ENCODE peak calls at places on chromosomes 11 and 22, in five cellular contexts. X, Z, R, M and Y are unnamed samples.

GRCh38 chr22:45742866-45743450 is 71.3 kb downstream of the ATXN10 start:
- DNase-seq in X (no peak), R (no peak), M (peak), Z (no peak), Y (no peak)

GRCh38 chr22:27195104-27195503 is 537.7 kb downstream of the MIAT start:
- DNase-seq in X (no peak), R (peak), Z (peak), M (no peak), Y (no peak)

GRCh38 chr11:8604078-8604723 is 10.2 kb upstream of the STK33 start:
- DNase-seq in Z (peak), R (no peak), M (peak), X (no peak), Y (peak)

GRCh38 chr11:9001736-9002135 is 2.1 kb downstream of the NRIP3 start:
- DNase-seq in Z (no peak), M (peak), X (no peak), R (no peak), Y (peak)

GRCh38 chr22:42300286-42301071 is 30.0 kb upstream of the TCF20 start:
- DNase-seq in R (no peak), Z (peak), X (no peak), M (peak), Y (peak)

GRCh38 chr11:126751242-126751641 is 249.3 kb downstream of the KIRREL3 start:
- DNase-seq in R (no peak), X (no peak), M (no peak), Z (no peak), Y (no peak)

GRCh38 chr22:37044634-37045625 is 6.6 kb upstream of the KCTD17 start:
- DNase-seq in Z (no peak), X (no peak), M (peak), R (no peak), Y (peak)

GRCh38 chr11:121451178-121451981 is 734 bp upstream of the SORL1 start:
- DNase-seq in X (no peak), Z (no peak), M (peak), R (no peak), Y (peak)

GRCh38 chr11:124551189-124551588 is 7.7 kb upstream of the OR8B12 start:
- DNase-seq in X (no peak), Z (no peak), R (no peak), M (no peak), Y (no peak)

GRCh38 chr11:45603930-45604682 is 61.3 kb downstream of the CHST1 start:
- DNase-seq in R (peak), Z (no peak), M (no peak), X (peak), Y (no peak)

GRCh38 chr11:69466039-69466438 is 15.4 kb upstream of the LINC01488 start:
- DNase-seq in Z (peak), X (no peak), M (no peak), R (no peak), Y (no peak)

GRCh38 chr11:77104727-77105126 is 2.1 kb downstream of the OMP start:
- DNase-seq in R (no peak), M (no peak), X (no peak), Z (no peak), Y (no peak)

GRCh38 chr11:76632492-76632891 is 38.1 kb downstream of the LRRC32 start:
- DNase-seq in M (no peak), X (no peak), Z (no peak), R (no peak), Y (no peak)

GRCh38 chr11:56932572-56933235 is 56.0 kb upstream of the OR5AK2 start:
- DNase-seq in X (no peak), M (peak), R (no peak), Z (no peak), Y (no peak)

GRCh38 chr22:30668306-30668655 is 606 bp upstream of the DUSP18 start:
- DNase-seq in Z (no peak), R (no peak), M (no peak), X (no peak), Y (no peak)

GRCh38 chr11:102111011-102111786 is 952 bp downstream of the YAP1 start:
- DNase-seq in Z (peak), X (peak), M (peak), R (peak), Y (peak)

GRCh38 chr11:121520243-121521144 is 67.7 kb upstream of the SORL1-AS1 start:
- DNase-seq in R (no peak), M (peak), Z (no peak), X (no peak), Y (no peak)

GRCh38 chr11:105975128-105975527 is 46.9 kb downstream of the MSANTD4 start:
- DNase-seq in Z (no peak), M (peak), R (no peak), X (no peak), Y (no peak)

GRCh38 chr11:134742956-134743808 is 331.1 kb upstream of the B3GAT1 start:
- DNase-seq in M (no peak), X (peak), R (no peak), Z (no peak), Y (no peak)

GRCh38 chr22:28029201-28029948 is 110.3 kb upstream of the PITPNB start:
- DNase-seq in Z (no peak), M (peak), R (peak), X (peak), Y (no peak)

GRCh38 chr11:43942651-43943356 is 367 bp downstream of the C11orf96 start:
- DNase-seq in X (no peak), M (peak), Z (peak), R (peak), Y (peak)

GRCh38 chr22:41772198-41772597 is 28.3 kb upstream of the CCDC134 start:
- DNase-seq in X (no peak), Z (no peak), R (no peak), M (peak), Y (no peak)

GRCh38 chr22:36368359-36368983 is 19.3 kb downstream of the MYH9 start:
- DNase-seq in Z (no peak), M (peak), R (no peak), X (no peak), Y (peak)

GRCh38 chr22:50169181-50169759 is 1.3 kb upstream of the PANX2 start:
- DNase-seq in M (no peak), X (no peak), R (no peak), Z (peak), Y (no peak)

GRCh38 chr22:35601743-35602633 is 15.1 kb downstream of the MB start:
- DNase-seq in R (no peak), Z (no peak), X (no peak), M (peak), Y (peak)

GRCh38 chr22:19988331-19988808 is 28.3 kb downstream of the ARVCF start:
- DNase-seq in R (no peak), X (no peak), M (no peak), Z (peak), Y (no peak)

GRCh38 chr22:45942344-45942743 is 34.6 kb downstream of the WNT7B start:
- DNase-seq in Z (no peak), X (no peak), R (no peak), M (no peak), Y (no peak)

GRCh38 chr11:110093407-110094297 is 460 bp downstream of the ZC3H12C start:
- DNase-seq in R (peak), X (peak), M (peak), Z (peak), Y (peak)

GRCh38 chr11:26078217-26078821 is 253.6 kb upstream of the ANO3 start:
- DNase-seq in Z (no peak), R (no peak), M (no peak), X (no peak), Y (no peak)

GRCh38 chr11:134951305-134951700 is 539.3 kb upstream of the B3GAT1 start:
- DNase-seq in M (peak), Z (no peak), X (no peak), R (no peak), Y (no peak)

GRCh38 chr11:2685566-2686359 is 14.0 kb downstream of the KCNQ1OT1 start:
- DNase-seq in X (no peak), Z (peak), R (no peak), M (no peak), Y (no peak)

GRCh38 chr11:134466909-134467567 is 55.0 kb upstream of the B3GAT1 start:
- DNase-seq in R (no peak), Z (no peak), X (no peak), M (no peak), Y (no peak)

GRCh38 chr11:64747961-64748715 is 4.2 kb upstream of the RASGRP2 start:
- DNase-seq in Z (no peak), M (no peak), R (no peak), X (no peak), Y (no peak)

GRCh38 chr11:32385998-32386397 is 49.3 kb downstream of the WT1 start:
- DNase-seq in Z (no peak), X (no peak), M (peak), R (peak), Y (no peak)

GRCh38 chr11:122681070-122681469 is 25.5 kb downstream of the UBASH3B start:
- DNase-seq in X (no peak), M (no peak), R (no peak), Z (no peak), Y (no peak)

GRCh38 chr11:2097998-2098690 is 41.0 kb downstream of the IGF2 start:
- DNase-seq in R (no peak), M (no peak), X (no peak), Z (peak), Y (no peak)

GRCh38 chr11:93936416-93936815 is 84.7 kb upstream of the HEPHL1 start:
- DNase-seq in R (no peak), Z (no peak), X (no peak), M (peak), Y (no peak)

GRCh38 chr11:76694664-76695063 is 24.1 kb upstream of the LRRC32 start:
- DNase-seq in M (peak), R (no peak), Z (no peak), X (no peak), Y (no peak)

DNA sequence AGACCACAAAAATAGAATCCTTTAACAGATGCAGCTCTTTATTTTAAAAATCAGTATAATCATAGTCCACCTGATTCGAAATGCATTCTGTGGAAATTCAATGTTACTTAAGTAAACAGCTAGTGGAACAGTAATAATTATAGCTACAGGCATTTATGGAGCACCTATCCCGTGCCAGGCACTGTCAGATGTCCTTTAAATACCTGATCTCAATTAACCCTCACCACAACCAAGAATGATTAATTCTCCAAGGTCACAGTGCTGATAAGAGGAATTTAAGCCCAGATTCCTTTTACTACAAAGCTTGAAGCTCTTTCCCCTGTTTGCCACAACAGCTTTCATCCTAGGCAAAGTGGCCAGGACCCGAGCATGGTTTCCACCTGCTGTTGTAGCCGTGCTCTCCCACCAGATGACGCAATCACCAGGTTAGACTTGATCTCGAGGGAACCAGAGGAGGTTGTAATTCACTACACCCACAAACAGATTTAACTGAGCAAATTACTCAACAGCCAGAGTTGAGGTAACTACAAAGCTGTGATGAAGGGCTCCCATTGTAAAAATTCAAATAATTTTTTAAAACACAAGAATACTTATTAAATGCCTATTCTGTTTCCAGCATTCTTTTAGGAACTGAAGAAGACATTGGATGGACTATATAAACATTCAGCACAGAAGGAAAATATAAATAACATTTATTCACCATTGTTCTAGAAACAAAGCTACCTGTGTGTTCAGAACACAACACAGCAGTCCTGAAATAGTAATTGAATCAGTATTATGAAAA is 10.3 kb downstream of the PRDM10 start:
- DNase-seq in R (no peak), Z (no peak), X (no peak), M (peak), Y (peak)
- TF ChIP-seq CTCF in R (peak), Z (no peak), X (no peak), M (peak), Y (peak)

GRCh38 chr22:39364646-39365405 is 15.0 kb downstream of the SYNGR1 start:
- DNase-seq in R (no peak), Z (no peak), M (no peak), X (no peak), Y (no peak)
- TF ChIP-seq CTCF in R (peak), Z (no peak), M (no peak), X (no peak), Y (no peak)

DNA sequence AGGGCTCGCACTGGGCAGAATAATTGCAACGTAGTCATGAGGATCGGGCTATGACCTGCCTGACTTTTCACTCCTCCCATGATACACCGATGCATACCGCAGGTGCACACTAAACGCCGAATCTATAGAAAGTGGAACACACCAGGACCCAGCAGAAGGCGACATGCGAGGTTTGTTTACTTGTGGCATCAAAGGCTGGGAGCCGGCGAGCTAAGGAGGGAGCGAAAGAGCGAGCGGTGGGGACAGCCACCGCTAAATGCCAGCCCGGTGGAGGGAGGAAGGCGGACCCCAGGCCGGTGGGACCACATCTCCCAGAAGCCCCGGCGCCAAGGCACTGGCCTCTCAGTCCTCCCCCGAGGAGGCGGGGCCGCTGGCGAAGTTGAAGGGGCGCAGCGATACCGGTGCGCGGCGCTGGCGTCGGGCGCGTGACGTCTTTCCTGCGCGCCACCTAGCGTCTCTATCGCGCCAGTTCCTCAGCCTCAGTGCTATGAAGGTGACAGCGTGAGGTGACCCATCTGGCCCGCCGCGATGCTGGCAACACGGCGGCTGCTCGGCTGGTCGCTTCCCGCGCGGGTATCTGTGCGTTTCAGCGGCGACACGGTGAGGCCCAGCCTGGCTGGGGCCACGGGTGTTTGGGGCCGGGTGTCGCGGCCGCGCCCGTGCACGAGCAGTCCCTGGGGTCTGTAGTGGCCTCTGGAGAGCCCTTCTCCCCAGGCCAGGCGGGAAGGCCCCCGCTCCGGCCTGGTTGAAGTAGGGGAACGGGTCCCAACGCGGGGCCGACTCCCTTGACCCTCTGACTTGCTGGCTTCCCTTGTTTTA is at the start of gene NDUFV1:
- DNase-seq in R (peak), Z (peak), X (peak), M (peak), Y (peak)
- TF ChIP-seq CTCF in R (peak), Z (peak), X (peak), M (peak), Y (peak)

GRCh38 chr22:25765801-25766200 is 23.8 kb downstream of the MYO18B start:
- DNase-seq in R (no peak), X (no peak), Z (no peak), M (no peak), Y (no peak)
- TF ChIP-seq CTCF in R (no peak), X (no peak), Z (no peak), M (no peak), Y (no peak)

GRCh38 chr22:23521442-23522113 is 58.5 kb downstream of the IGLL1 start:
- DNase-seq in R (peak), Z (peak), M (peak), X (peak), Y (peak)
- TF ChIP-seq CTCF in R (peak), Z (no peak), M (peak), X (no peak), Y (no peak)

GRCh38 chr11:11618973-11619435 is 2.8 kb downstream of the GALNT18 start:
- DNase-seq in M (peak), X (no peak), Z (no peak), R (no peak), Y (no peak)

GRCh38 chr11:11621881-11622706 is at the start of gene GALNT18:
- DNase-seq in X (peak), M (peak), Z (peak), R (peak), Y (peak)

GRCh38 chr11:11620251-11620965 is 1.4 kb downstream of the GALNT18 start:
- DNase-seq in M (peak), X (peak), R (peak), Z (peak), Y (peak)

GRCh38 chr11:11622772-11623531 is 1.1 kb upstream of the GALNT18 start:
- DNase-seq in X (no peak), Z (no peak), M (no peak), R (no peak), Y (no peak)

GRCh38 chr11:11620966-11621880 is 582 bp downstream of the GALNT18 start:
- DNase-seq in X (peak), Z (peak), M (peak), R (peak), Y (peak)
- TF ChIP-seq CTCF in X (no peak), Z (no peak), M (peak), R (peak), Y (no peak)

DNA sequence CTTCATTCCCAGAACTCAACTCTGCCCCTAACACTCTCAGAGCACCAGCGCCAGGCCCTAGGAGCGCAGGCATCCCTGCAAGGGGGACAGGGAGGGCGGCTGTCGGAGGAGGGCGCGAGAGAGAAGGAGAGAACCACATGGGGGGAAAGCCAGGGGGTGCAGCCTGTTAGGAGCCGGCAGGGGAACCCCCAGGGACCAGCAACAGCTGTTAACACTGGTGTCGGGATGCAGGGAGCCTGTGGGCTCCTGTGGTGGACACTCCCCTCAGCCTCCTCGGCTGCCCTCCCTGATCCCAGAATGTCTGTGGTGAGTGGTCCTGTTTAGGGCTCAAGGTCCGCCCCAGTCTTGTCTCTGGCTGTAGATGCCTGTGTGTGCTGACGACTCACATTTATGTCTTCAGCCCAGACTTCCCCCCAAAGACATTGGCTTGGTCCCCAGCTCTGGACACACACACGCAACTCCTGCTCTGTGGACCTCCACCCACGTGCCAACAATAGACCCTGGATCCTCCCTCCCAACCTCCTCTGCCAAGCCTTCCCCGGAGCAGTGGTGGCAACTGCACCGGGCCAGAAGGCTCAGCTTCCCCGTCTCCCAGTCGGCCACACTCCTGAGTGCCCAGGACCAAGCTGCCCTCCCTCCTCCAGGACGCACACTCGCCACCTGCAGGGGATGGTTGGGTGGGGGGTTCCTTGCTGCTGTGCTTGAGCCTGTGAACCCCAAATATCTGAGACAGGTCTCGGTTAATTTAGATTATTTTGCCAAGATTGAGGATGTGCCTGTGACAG is 817 bp upstream of the IFITM5 start:
- DNase-seq in X (no peak), M (no peak), R (no peak), Z (peak), Y (peak)
- TF ChIP-seq CTCF in X (no peak), M (no peak), R (peak), Z (no peak), Y (no peak)

DNA sequence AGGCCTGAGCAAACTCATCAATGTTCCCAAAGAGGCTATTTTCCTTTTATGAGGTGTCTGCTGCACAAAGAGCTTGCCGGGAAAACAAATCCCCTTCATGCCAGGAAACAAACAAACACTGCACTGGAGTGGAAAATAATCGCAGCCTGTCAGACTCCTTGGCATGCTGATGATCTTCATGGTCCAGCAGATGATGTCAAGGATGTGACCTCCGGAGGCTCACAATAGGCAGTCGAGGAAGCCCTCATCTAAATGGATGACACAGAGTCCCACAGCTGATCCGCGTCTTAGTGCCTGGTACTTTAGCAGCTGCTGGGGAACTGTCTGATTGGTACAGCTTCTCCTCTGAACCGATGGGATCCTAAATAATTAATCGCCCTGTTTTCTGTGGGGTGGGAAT is 187.6 kb downstream of the TENM4 start:
- DNase-seq in Z (no peak), R (no peak), X (no peak), M (no peak), Y (no peak)
- TF ChIP-seq CTCF in Z (no peak), R (no peak), X (no peak), M (no peak), Y (no peak)

GRCh38 chr11:127791844-127792243 is 791.3 kb upstream of the KIRREL3 start:
- DNase-seq in X (no peak), M (no peak), Z (no peak), R (no peak), Y (no peak)

DNA sequence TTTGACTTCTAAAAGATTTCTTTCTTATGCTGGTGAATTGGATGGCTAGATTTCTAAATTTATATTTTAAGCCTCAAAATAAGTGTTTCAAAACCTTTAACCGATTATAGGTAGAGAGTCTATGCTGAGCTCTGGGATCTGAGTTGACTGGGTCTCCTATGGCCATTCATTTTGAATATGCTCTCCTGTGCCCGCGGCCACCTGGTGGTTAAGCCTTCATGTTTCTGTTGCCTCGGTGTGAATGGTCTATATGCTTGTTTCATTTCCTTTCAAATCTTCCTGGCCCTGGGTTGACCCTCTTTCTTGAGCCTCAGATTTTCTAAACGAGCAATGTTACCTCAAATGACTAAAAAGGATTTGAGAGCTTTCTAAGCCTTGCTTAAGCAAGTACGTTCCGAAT is 789.3 kb upstream of the KIRREL3 start:
- DNase-seq in Z (no peak), M (peak), X (no peak), R (no peak), Y (peak)
- TF ChIP-seq CTCF in Z (no peak), M (peak), X (no peak), R (peak), Y (no peak)